ENCODE peak calls at places on chromosome 11, in seven cellular contexts. One of them, this sample, is unnamed.

GRCh38 chr11:42237701-42238235 is 778.3 kb upstream of the LRRC4C start:
- DNase-seq in CD8-positive, alpha-beta memory T cell: no peak
- DNase-seq in left ventricle myocardium inferior: no peak
- DNase-seq in effector memory CD4-positive, alpha-beta T cell: no peak
- DNase-seq in suprapubic skin: no peak
- DNase-seq in thoracic aorta: no peak
- DNase-seq in astrocyte: peak; percentile 91
- DNase-seq in this sample: no peak

GRCh38 chr11:13462311-13462927 is 603 bp downstream of the BTBD10 start:
- DNase-seq in CD8-positive, alpha-beta memory T cell: no peak
- DNase-seq in left ventricle myocardium inferior: peak; percentile 61
- DNase-seq in effector memory CD4-positive, alpha-beta T cell: peak; percentile 48
- DNase-seq in suprapubic skin: peak; percentile 82
- DNase-seq in thoracic aorta: peak; percentile 11
- DNase-seq in astrocyte: peak; percentile 45
- DNase-seq in this sample: peak; percentile 71

GRCh38 chr11:77473001-77473800 is 693 bp downstream of the PAK1 start:
- DNase-seq in CD8-positive, alpha-beta memory T cell: peak; percentile 65
- DNase-seq in left ventricle myocardium inferior: peak; percentile 38
- DNase-seq in effector memory CD4-positive, alpha-beta T cell: peak; percentile 23
- DNase-seq in suprapubic skin: peak; percentile 75
- DNase-seq in thoracic aorta: no peak
- DNase-seq in astrocyte: no peak
- DNase-seq in this sample: peak; percentile 55

GRCh38 chr11:47372422-47372821 is 5.9 kb downstream of the SPI1 start:
- DNase-seq in CD8-positive, alpha-beta memory T cell: no peak
- DNase-seq in left ventricle myocardium inferior: no peak
- DNase-seq in effector memory CD4-positive, alpha-beta T cell: no peak
- DNase-seq in suprapubic skin: no peak
- DNase-seq in thoracic aorta: no peak
- DNase-seq in astrocyte: no peak
- DNase-seq in this sample: no peak

GRCh38 chr11:60762851-60763691 is 6.4 kb downstream of the MS4A15 start:
- DNase-seq in CD8-positive, alpha-beta memory T cell: no peak
- DNase-seq in left ventricle myocardium inferior: no peak
- DNase-seq in effector memory CD4-positive, alpha-beta T cell: no peak
- DNase-seq in suprapubic skin: no peak
- DNase-seq in thoracic aorta: no peak
- DNase-seq in astrocyte: no peak
- DNase-seq in this sample: no peak

GRCh38 chr11:86372586-86372985 is 2.1 kb upstream of the CCDC81 start:
- DNase-seq in CD8-positive, alpha-beta memory T cell: no peak
- DNase-seq in left ventricle myocardium inferior: no peak
- DNase-seq in effector memory CD4-positive, alpha-beta T cell: no peak
- DNase-seq in suprapubic skin: no peak
- DNase-seq in thoracic aorta: no peak
- DNase-seq in astrocyte: no peak
- DNase-seq in this sample: no peak

GRCh38 chr11:95593101-95593500 is 196.5 kb downstream of the FAM76B start:
- DNase-seq in CD8-positive, alpha-beta memory T cell: no peak
- DNase-seq in left ventricle myocardium inferior: no peak
- DNase-seq in effector memory CD4-positive, alpha-beta T cell: no peak
- DNase-seq in suprapubic skin: no peak
- DNase-seq in thoracic aorta: no peak
- DNase-seq in astrocyte: peak; percentile 61
- DNase-seq in this sample: no peak

GRCh38 chr11:99548264-99548663 is 527.5 kb downstream of the CNTN5 start:
- DNase-seq in CD8-positive, alpha-beta memory T cell: no peak
- DNase-seq in left ventricle myocardium inferior: no peak
- DNase-seq in effector memory CD4-positive, alpha-beta T cell: no peak
- DNase-seq in suprapubic skin: no peak
- DNase-seq in thoracic aorta: no peak
- DNase-seq in astrocyte: no peak
- DNase-seq in this sample: no peak

GRCh38 chr11:74739546-74740270 is 8.5 kb upstream of the CHRDL2 start:
- DNase-seq in CD8-positive, alpha-beta memory T cell: peak; percentile 31
- DNase-seq in left ventricle myocardium inferior: peak; percentile 33
- DNase-seq in effector memory CD4-positive, alpha-beta T cell: peak; percentile 8
- DNase-seq in suprapubic skin: no peak
- DNase-seq in thoracic aorta: no peak
- DNase-seq in astrocyte: peak; percentile 20
- DNase-seq in this sample: peak; percentile 37

GRCh38 chr11:72227316-72228228 is 3.0 kb downstream of the INPPL1 start:
- DNase-seq in CD8-positive, alpha-beta memory T cell: no peak
- DNase-seq in left ventricle myocardium inferior: no peak
- DNase-seq in effector memory CD4-positive, alpha-beta T cell: no peak
- DNase-seq in suprapubic skin: peak; percentile 62
- DNase-seq in thoracic aorta: no peak
- DNase-seq in astrocyte: peak; percentile 59
- DNase-seq in this sample: no peak

GRCh38 chr11:30110691-30111090 is 93.9 kb upstream of the KCNA4 start:
- DNase-seq in CD8-positive, alpha-beta memory T cell: no peak
- DNase-seq in left ventricle myocardium inferior: no peak
- DNase-seq in effector memory CD4-positive, alpha-beta T cell: no peak
- DNase-seq in suprapubic skin: no peak
- DNase-seq in thoracic aorta: no peak
- DNase-seq in astrocyte: no peak
- DNase-seq in this sample: no peak

GRCh38 chr11:14422052-14422813 is 63.2 kb upstream of the RRAS2 start:
- DNase-seq in CD8-positive, alpha-beta memory T cell: no peak
- DNase-seq in left ventricle myocardium inferior: peak; percentile 88
- DNase-seq in effector memory CD4-positive, alpha-beta T cell: no peak
- DNase-seq in suprapubic skin: peak; percentile 87
- DNase-seq in thoracic aorta: peak; percentile 63
- DNase-seq in astrocyte: peak; percentile 99
- DNase-seq in this sample: peak; percentile 95

GRCh38 chr11:132131051-132131450 is 760.6 kb downstream of the NTM start:
- DNase-seq in CD8-positive, alpha-beta memory T cell: no peak
- DNase-seq in left ventricle myocardium inferior: no peak
- DNase-seq in effector memory CD4-positive, alpha-beta T cell: no peak
- DNase-seq in suprapubic skin: no peak
- DNase-seq in thoracic aorta: no peak
- DNase-seq in astrocyte: no peak
- DNase-seq in this sample: no peak

GRCh38 chr11:74896311-74896710 is 52.6 kb downstream of the XRRA1 start:
- DNase-seq in CD8-positive, alpha-beta memory T cell: no peak
- DNase-seq in left ventricle myocardium inferior: no peak
- DNase-seq in effector memory CD4-positive, alpha-beta T cell: no peak
- DNase-seq in suprapubic skin: no peak
- DNase-seq in thoracic aorta: no peak
- DNase-seq in astrocyte: no peak
- DNase-seq in this sample: no peak

GRCh38 chr11:108835624-108836023 is 170.8 kb downstream of the DDX10 start:
- DNase-seq in CD8-positive, alpha-beta memory T cell: no peak
- DNase-seq in left ventricle myocardium inferior: no peak
- DNase-seq in effector memory CD4-positive, alpha-beta T cell: no peak
- DNase-seq in suprapubic skin: no peak
- DNase-seq in thoracic aorta: no peak
- DNase-seq in astrocyte: no peak
- DNase-seq in this sample: no peak

GRCh38 chr11:77110836-77111235 is 8.2 kb downstream of the OMP start:
- DNase-seq in CD8-positive, alpha-beta memory T cell: no peak
- DNase-seq in left ventricle myocardium inferior: no peak
- DNase-seq in effector memory CD4-positive, alpha-beta T cell: no peak
- DNase-seq in suprapubic skin: no peak
- DNase-seq in thoracic aorta: no peak
- DNase-seq in astrocyte: no peak
- DNase-seq in this sample: no peak

GRCh38 chr11:78420255-78420764 is 2.7 kb upstream of the GAB2 start:
- DNase-seq in CD8-positive, alpha-beta memory T cell: peak; percentile 26
- DNase-seq in left ventricle myocardium inferior: peak; percentile 75
- DNase-seq in effector memory CD4-positive, alpha-beta T cell: no peak
- DNase-seq in suprapubic skin: peak; percentile 89
- DNase-seq in thoracic aorta: no peak
- DNase-seq in astrocyte: peak; percentile 88
- DNase-seq in this sample: peak; percentile 81

GRCh38 chr11:118276422-118276821 is 12.3 kb upstream of the MPZL2 start:
- DNase-seq in CD8-positive, alpha-beta memory T cell: no peak
- DNase-seq in left ventricle myocardium inferior: no peak
- DNase-seq in effector memory CD4-positive, alpha-beta T cell: no peak
- DNase-seq in suprapubic skin: no peak
- DNase-seq in thoracic aorta: no peak
- DNase-seq in astrocyte: no peak
- DNase-seq in this sample: no peak

GRCh38 chr11:60985991-60986915 is 14.8 kb downstream of the CD6 start:
- DNase-seq in CD8-positive, alpha-beta memory T cell: peak; percentile 96
- DNase-seq in left ventricle myocardium inferior: no peak
- DNase-seq in effector memory CD4-positive, alpha-beta T cell: peak; percentile 95
- DNase-seq in suprapubic skin: peak; percentile 65
- DNase-seq in thoracic aorta: no peak
- DNase-seq in astrocyte: peak; percentile 38
- DNase-seq in this sample: peak; percentile 32

GRCh38 chr11:33630936-33631748 is 69.5 kb downstream of the C11orf91 start:
- DNase-seq in CD8-positive, alpha-beta memory T cell: no peak
- DNase-seq in left ventricle myocardium inferior: no peak
- DNase-seq in effector memory CD4-positive, alpha-beta T cell: no peak
- DNase-seq in suprapubic skin: no peak
- DNase-seq in thoracic aorta: no peak
- DNase-seq in astrocyte: no peak
- DNase-seq in this sample: no peak

GRCh38 chr11:30855383-30856006 is 269.3 kb upstream of the MPPED2 start:
- DNase-seq in CD8-positive, alpha-beta memory T cell: no peak
- DNase-seq in left ventricle myocardium inferior: no peak
- DNase-seq in effector memory CD4-positive, alpha-beta T cell: no peak
- DNase-seq in suprapubic skin: no peak
- DNase-seq in thoracic aorta: no peak
- DNase-seq in astrocyte: no peak
- DNase-seq in this sample: no peak

GRCh38 chr11:37657645-37658044 is 1059.6 kb upstream of the RAG2 start:
- DNase-seq in CD8-positive, alpha-beta memory T cell: no peak
- DNase-seq in left ventricle myocardium inferior: no peak
- DNase-seq in effector memory CD4-positive, alpha-beta T cell: no peak
- DNase-seq in suprapubic skin: no peak
- DNase-seq in thoracic aorta: no peak
- DNase-seq in astrocyte: peak; percentile 20
- DNase-seq in this sample: no peak

GRCh38 chr11:122287401-122287800 is 171.4 kb upstream of the BLID start:
- DNase-seq in CD8-positive, alpha-beta memory T cell: no peak
- DNase-seq in left ventricle myocardium inferior: no peak
- DNase-seq in effector memory CD4-positive, alpha-beta T cell: no peak
- DNase-seq in suprapubic skin: no peak
- DNase-seq in thoracic aorta: no peak
- DNase-seq in astrocyte: no peak
- DNase-seq in this sample: no peak

GRCh38 chr11:122285021-122285420 is 169.0 kb upstream of the BLID start:
- DNase-seq in CD8-positive, alpha-beta memory T cell: no peak
- DNase-seq in left ventricle myocardium inferior: no peak
- DNase-seq in effector memory CD4-positive, alpha-beta T cell: no peak
- DNase-seq in suprapubic skin: no peak
- DNase-seq in thoracic aorta: no peak
- DNase-seq in astrocyte: no peak
- DNase-seq in this sample: no peak

GRCh38 chr11:122285444-122285843 is 169.4 kb upstream of the BLID start:
- DNase-seq in CD8-positive, alpha-beta memory T cell: no peak
- DNase-seq in left ventricle myocardium inferior: no peak
- DNase-seq in effector memory CD4-positive, alpha-beta T cell: no peak
- DNase-seq in suprapubic skin: no peak
- DNase-seq in thoracic aorta: no peak
- DNase-seq in astrocyte: no peak
- DNase-seq in this sample: no peak
- H3K27me3 ChIP-seq in CD8-positive, alpha-beta memory T cell: no peaks in the 10 kb centered on the region
- H3K27me3 ChIP-seq in left ventricle myocardium inferior: no peaks in the 10 kb centered on the region
- H3K27me3 ChIP-seq in effector memory CD4-positive, alpha-beta T cell: no peaks in the 10 kb centered on the region
- H3K27me3 ChIP-seq in suprapubic skin: no peaks in the 10 kb centered on the region
- H3K27me3 ChIP-seq in thoracic aorta: no peaks in the 10 kb centered on the region
- H3K27me3 ChIP-seq in astrocyte: peaks cover 2% of the 10 kb centered on the region
- H3K27me3 ChIP-seq in this sample: no peaks in the 10 kb centered on the region

GRCh38 chr11:55474321-55474720 is 79.9 kb upstream of the OR4C15 start:
- DNase-seq in CD8-positive, alpha-beta memory T cell: no peak
- DNase-seq in left ventricle myocardium inferior: no peak
- DNase-seq in effector memory CD4-positive, alpha-beta T cell: no peak
- DNase-seq in suprapubic skin: no peak
- DNase-seq in thoracic aorta: no peak
- DNase-seq in astrocyte: no peak
- DNase-seq in this sample: no peak
- H3K27me3 ChIP-seq in CD8-positive, alpha-beta memory T cell: no peaks in the 10 kb centered on the region
- H3K27me3 ChIP-seq in left ventricle myocardium inferior: no peaks in the 10 kb centered on the region
- H3K27me3 ChIP-seq in effector memory CD4-positive, alpha-beta T cell: no peaks in the 10 kb centered on the region
- H3K27me3 ChIP-seq in suprapubic skin: no peaks in the 10 kb centered on the region
- H3K27me3 ChIP-seq in thoracic aorta: no peaks in the 10 kb centered on the region
- H3K27me3 ChIP-seq in astrocyte: no peaks in the 10 kb centered on the region
- H3K27me3 ChIP-seq in this sample: no peaks in the 10 kb centered on the region

GRCh38 chr11:10356161-10356560 is 51.3 kb downstream of the ADM start:
- DNase-seq in CD8-positive, alpha-beta memory T cell: no peak
- DNase-seq in left ventricle myocardium inferior: no peak
- DNase-seq in effector memory CD4-positive, alpha-beta T cell: no peak
- DNase-seq in suprapubic skin: no peak
- DNase-seq in thoracic aorta: no peak
- DNase-seq in astrocyte: no peak
- DNase-seq in this sample: no peak
- H3K27me3 ChIP-seq in CD8-positive, alpha-beta memory T cell: no peaks in the 10 kb centered on the region
- H3K27me3 ChIP-seq in left ventricle myocardium inferior: no peaks in the 10 kb centered on the region
- H3K27me3 ChIP-seq in effector memory CD4-positive, alpha-beta T cell: no peaks in the 10 kb centered on the region
- H3K27me3 ChIP-seq in suprapubic skin: no peaks in the 10 kb centered on the region
- H3K27me3 ChIP-seq in thoracic aorta: no peaks in the 10 kb centered on the region
- H3K27me3 ChIP-seq in astrocyte: no peaks in the 10 kb centered on the region
- H3K27me3 ChIP-seq in this sample: no peaks in the 10 kb centered on the region

GRCh38 chr11:2185324-2186085 is 13.9 kb upstream of the TH start:
- DNase-seq in CD8-positive, alpha-beta memory T cell: no peak
- DNase-seq in left ventricle myocardium inferior: no peak
- DNase-seq in effector memory CD4-positive, alpha-beta T cell: no peak
- DNase-seq in suprapubic skin: no peak
- DNase-seq in thoracic aorta: no peak
- DNase-seq in astrocyte: no peak
- DNase-seq in this sample: no peak
- H3K27me3 ChIP-seq in CD8-positive, alpha-beta memory T cell: no peaks in the 10 kb centered on the region
- H3K27me3 ChIP-seq in left ventricle myocardium inferior: peaks cover 87% of the 10 kb centered on the region
- H3K27me3 ChIP-seq in effector memory CD4-positive, alpha-beta T cell: no peaks in the 10 kb centered on the region
- H3K27me3 ChIP-seq in suprapubic skin: peaks cover 64% of the 10 kb centered on the region
- H3K27me3 ChIP-seq in thoracic aorta: no peaks in the 10 kb centered on the region
- H3K27me3 ChIP-seq in astrocyte: peaks cover 12% of the 10 kb centered on the region
- H3K27me3 ChIP-seq in this sample: peaks cover 5% of the 10 kb centered on the region

DNA sequence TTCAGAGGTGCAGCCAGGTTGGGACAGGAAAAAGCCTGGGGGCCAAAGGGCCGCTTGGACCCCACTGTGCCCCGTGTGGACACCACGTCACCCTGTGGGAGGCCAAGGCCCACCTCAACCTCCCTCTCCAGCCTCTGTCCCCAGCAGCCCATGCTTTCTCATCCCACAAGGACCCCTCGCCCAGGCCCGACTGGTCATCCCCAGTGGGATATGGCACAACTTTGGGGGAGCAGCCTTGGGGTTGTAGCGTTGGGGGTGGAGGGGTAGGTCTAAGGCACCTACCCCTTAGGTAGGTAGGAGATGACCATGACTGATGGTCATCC is 44.0 kb downstream of the IGF2 start:
- DNase-seq in CD8-positive, alpha-beta memory T cell: no peak
- DNase-seq in left ventricle myocardium inferior: no peak
- DNase-seq in effector memory CD4-positive, alpha-beta T cell: no peak
- DNase-seq in suprapubic skin: peak; percentile 59
- DNase-seq in thoracic aorta: no peak
- DNase-seq in astrocyte: no peak
- DNase-seq in this sample: no peak
- H3K27me3 ChIP-seq in CD8-positive, alpha-beta memory T cell: no peaks in the 10 kb centered on the region
- H3K27me3 ChIP-seq in left ventricle myocardium inferior: no peaks in the 10 kb centered on the region
- H3K27me3 ChIP-seq in effector memory CD4-positive, alpha-beta T cell: no peaks in the 10 kb centered on the region
- H3K27me3 ChIP-seq in suprapubic skin: peaks cover 41% of the 10 kb centered on the region
- H3K27me3 ChIP-seq in thoracic aorta: no peaks in the 10 kb centered on the region
- H3K27me3 ChIP-seq in astrocyte: no peaks in the 10 kb centered on the region
- H3K27me3 ChIP-seq in this sample: peaks cover 11% of the 10 kb centered on the region

This sample was measured in adrenal gland.